ENCODE peak calls at places on chromosome 14, in six cellular contexts. P is tibial artery; M is left lung; X is endothelial cell; Z is CD4-positive, alpha-beta T cell; Y is ovary. W is an unnamed sample.

GRCh38 chr14:61502459-61503093 is 181.2 kb downstream of the PRKCH start:
- DNase-seq in X (no peak), P (no peak), Y (no peak), M (no peak), Z (no peak), W (no peak)

GRCh38 chr14:41022932-41023331 is 583.7 kb upstream of the LRFN5 start:
- DNase-seq in X (no peak), M (no peak), Y (no peak), Z (no peak), P (no peak), W (no peak)

GRCh38 chr14:32494566-32495434 is 165.7 kb downstream of the AKAP6 start:
- DNase-seq in M (no peak), X (no peak), Z (no peak), Y (no peak), P (no peak), W (no peak)

GRCh38 chr14:52267501-52268190 is at the start of gene PTGDR:
- DNase-seq in M (peak), P (peak), Z (no peak), X (peak), Y (peak), W (no peak)

GRCh38 chr14:95255487-95255886 is 64.2 kb downstream of the CLMN start:
- DNase-seq in M (peak), X (peak), Z (no peak), Y (no peak), P (peak), W (no peak)

GRCh38 chr14:51293149-51293925 is 53.3 kb downstream of the TMX1 start:
- DNase-seq in X (no peak), Z (no peak), Y (no peak), P (peak), M (no peak), W (no peak)

GRCh38 chr14:45253754-45254300 is 825 bp upstream of the MIS18BP1 start:
- DNase-seq in X (no peak), M (peak), P (peak), Z (no peak), Y (peak), W (no peak)

GRCh38 chr14:95507701-95508103 is 8.7 kb downstream of the SYNE3 start:
- DNase-seq in Z (no peak), M (peak), X (no peak), P (peak), Y (peak), W (no peak)

GRCh38 chr14:69424139-69424923 is 25.8 kb downstream of the SLC39A9 start:
- DNase-seq in X (no peak), M (no peak), Y (no peak), P (no peak), Z (no peak), W (no peak)

GRCh38 chr14:99137001-99137700 is 134.8 kb downstream of the BCL11B start:
- DNase-seq in Z (no peak), X (no peak), P (peak), M (no peak), Y (no peak), W (no peak)

GRCh38 chr14:61488417-61488816 is 167.0 kb downstream of the PRKCH start:
- DNase-seq in Z (no peak), X (no peak), Y (no peak), P (no peak), M (no peak), W (no peak)

GRCh38 chr14:89408907-89409675 is 7.9 kb downstream of the FOXN3 start:
- DNase-seq in Y (no peak), P (no peak), M (no peak), X (no peak), Z (no peak), W (no peak)

GRCh38 chr14:38469156-38469555 is 213.3 kb upstream of the CLEC14A start:
- DNase-seq in P (no peak), Z (no peak), Y (no peak), X (no peak), M (no peak), W (no peak)

GRCh38 chr14:54209501-54210231 is 187.1 kb upstream of the CDKN3 start:
- DNase-seq in Y (no peak), M (no peak), P (no peak), X (no peak), Z (no peak), W (no peak)

GRCh38 chr14:83827383-83827782 is 1702.6 kb upstream of the FLRT2 start:
- DNase-seq in Z (no peak), X (no peak), P (no peak), M (no peak), Y (no peak), W (no peak)

GRCh38 chr14:61671086-61671485 is 24.2 kb upstream of the HIF1A start:
- DNase-seq in P (no peak), Y (no peak), X (no peak), Z (no peak), M (no peak), W (no peak)

GRCh38 chr14:33938131-33938949 is 12.5 kb downstream of the EGLN3 start:
- DNase-seq in X (peak), M (peak), Y (peak), P (peak), Z (no peak), W (no peak)

GRCh38 chr14:58501214-58501816 is 73.8 kb downstream of the KIAA0586 start:
- DNase-seq in P (no peak), Z (no peak), M (no peak), Y (no peak), X (peak), W (no peak)

GRCh38 chr14:54335569-54336155 is 61.1 kb upstream of the CDKN3 start:
- DNase-seq in M (no peak), Y (no peak), Z (no peak), X (no peak), P (no peak), W (no peak)

GRCh38 chr14:63287661-63288483 is 30.9 kb downstream of the GPHB5 start:
- DNase-seq in X (no peak), Z (no peak), M (no peak), P (no peak), Y (no peak), W (no peak)

GRCh38 chr14:40656301-40656700 is 950.4 kb upstream of the LRFN5 start:
- DNase-seq in P (no peak), Y (no peak), Z (no peak), X (no peak), M (no peak), W (no peak)

DNA sequence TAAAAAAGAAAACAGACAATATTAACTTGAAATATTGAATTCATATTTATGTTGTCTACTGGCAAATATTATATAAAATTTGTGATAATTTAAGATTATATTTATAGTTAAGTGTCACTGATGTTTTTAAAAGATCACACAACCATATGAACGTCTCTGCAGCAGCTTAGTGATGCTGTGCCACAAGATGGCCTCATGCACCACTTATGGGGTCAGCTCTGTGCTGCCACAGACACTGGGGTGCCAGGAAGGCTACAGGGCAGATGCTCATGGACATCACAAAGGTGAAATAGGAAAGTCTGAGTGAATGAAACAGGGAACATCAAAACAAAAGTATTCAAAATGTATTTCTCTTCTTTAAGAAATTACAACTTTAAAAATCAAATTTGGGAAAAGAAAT is 13.1 kb downstream of the ATXN3 start:
- DNase-seq in X (no peak), Y (no peak), P (no peak), M (no peak), Z (no peak), W (no peak)
- TF ChIP-seq CTCF in X (no peak), Y (no peak), P (no peak), M (no peak), Z (no peak), W (peak)

DNA sequence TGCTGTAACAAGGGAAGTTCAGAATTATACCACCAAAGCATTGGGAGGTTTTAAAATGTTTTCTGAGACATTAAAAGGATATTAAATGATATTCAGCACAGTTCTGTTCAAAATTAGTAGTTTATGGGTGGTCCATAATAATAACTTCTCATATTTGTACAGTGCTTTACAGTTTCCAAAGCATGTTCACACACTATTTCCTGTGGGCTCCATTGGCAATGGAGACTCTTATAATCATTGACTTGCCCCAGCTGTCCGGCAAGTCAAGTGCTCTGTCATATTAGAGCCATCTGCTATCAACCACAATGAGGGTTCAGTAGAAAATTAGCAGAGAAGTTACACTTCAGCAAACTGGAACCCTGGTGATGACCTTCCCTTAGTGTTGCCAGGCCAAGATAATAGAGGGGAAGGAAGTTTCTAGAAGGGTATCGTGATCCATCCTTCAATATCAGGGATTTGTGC is 526.6 kb upstream of the CCDC196 start:
- DNase-seq in X (no peak), P (no peak), Y (no peak), M (no peak), Z (no peak), W (no peak)
- TF ChIP-seq CTCF in X (no peak), P (no peak), Y (no peak), M (peak), Z (peak), W (peak)

DNA sequence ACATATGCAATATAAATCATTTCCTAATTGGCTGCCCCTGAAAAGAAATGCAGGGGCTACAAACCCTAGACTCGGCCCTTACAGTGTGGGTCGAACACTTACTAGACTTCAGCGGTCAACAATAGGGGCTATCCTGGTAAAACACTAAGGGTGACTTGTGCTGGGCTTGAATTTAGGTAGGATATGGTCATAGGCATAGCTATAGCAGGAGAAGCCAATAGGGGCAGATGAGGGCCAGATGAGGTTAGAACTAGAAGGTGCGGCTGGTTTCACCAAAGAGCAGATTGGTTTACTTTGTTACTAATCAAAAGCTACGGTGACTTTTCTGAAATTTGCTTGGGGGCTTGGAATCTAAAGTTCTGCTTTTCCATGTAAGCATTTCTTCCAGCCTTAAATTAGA is 282.3 kb upstream of the DIO2 start:
- DNase-seq in M (no peak), X (no peak), Z (no peak), Y (no peak), P (no peak), W (no peak)
- TF ChIP-seq CTCF in M (no peak), X (no peak), Z (no peak), Y (no peak), P (no peak), W (no peak)

GRCh38 chr14:65496178-65496993 is 83.9 kb downstream of the FUT8 start:
- DNase-seq in Y (no peak), Z (no peak), P (no peak), M (no peak), X (no peak), W (no peak)

GRCh38 chr14:65499138-65499537 is 86.6 kb downstream of the FUT8 start:
- DNase-seq in P (no peak), Y (no peak), X (no peak), M (no peak), Z (no peak), W (no peak)

GRCh38 chr14:65500075-65500474 is 87.5 kb downstream of the FUT8 start:
- DNase-seq in Y (no peak), X (no peak), Z (no peak), M (no peak), P (no peak), W (no peak)

GRCh38 chr14:65502676-65503124 is 90.2 kb downstream of the FUT8 start:
- DNase-seq in P (no peak), X (no peak), M (no peak), Y (no peak), Z (no peak), W (no peak)

GRCh38 chr14:65501328-65501727 is 88.8 kb downstream of the FUT8 start:
- DNase-seq in P (no peak), Y (no peak), Z (no peak), M (no peak), X (no peak), W (no peak)
- TF ChIP-seq CTCF in P (no peak), Y (no peak), Z (no peak), M (no peak), X (no peak), W (no peak)

GRCh38 chr14:101573289-101573688 is 12.0 kb downstream of the DIO3 start:
- DNase-seq in Y (no peak), P (no peak), M (no peak), Z (no peak), X (no peak), W (peak)

GRCh38 chr14:101578489-101578888 is 17.2 kb downstream of the DIO3 start:
- DNase-seq in M (no peak), X (no peak), Y (no peak), Z (no peak), P (no peak), W (peak)

GRCh38 chr14:101575581-101575980 is 14.3 kb downstream of the DIO3 start:
- DNase-seq in M (no peak), Z (no peak), P (no peak), Y (no peak), X (no peak), W (peak)

GRCh38 chr14:101579372-101580080 is 18.2 kb downstream of the DIO3 start:
- DNase-seq in Z (no peak), P (no peak), Y (no peak), M (no peak), X (no peak), W (peak)

DNA sequence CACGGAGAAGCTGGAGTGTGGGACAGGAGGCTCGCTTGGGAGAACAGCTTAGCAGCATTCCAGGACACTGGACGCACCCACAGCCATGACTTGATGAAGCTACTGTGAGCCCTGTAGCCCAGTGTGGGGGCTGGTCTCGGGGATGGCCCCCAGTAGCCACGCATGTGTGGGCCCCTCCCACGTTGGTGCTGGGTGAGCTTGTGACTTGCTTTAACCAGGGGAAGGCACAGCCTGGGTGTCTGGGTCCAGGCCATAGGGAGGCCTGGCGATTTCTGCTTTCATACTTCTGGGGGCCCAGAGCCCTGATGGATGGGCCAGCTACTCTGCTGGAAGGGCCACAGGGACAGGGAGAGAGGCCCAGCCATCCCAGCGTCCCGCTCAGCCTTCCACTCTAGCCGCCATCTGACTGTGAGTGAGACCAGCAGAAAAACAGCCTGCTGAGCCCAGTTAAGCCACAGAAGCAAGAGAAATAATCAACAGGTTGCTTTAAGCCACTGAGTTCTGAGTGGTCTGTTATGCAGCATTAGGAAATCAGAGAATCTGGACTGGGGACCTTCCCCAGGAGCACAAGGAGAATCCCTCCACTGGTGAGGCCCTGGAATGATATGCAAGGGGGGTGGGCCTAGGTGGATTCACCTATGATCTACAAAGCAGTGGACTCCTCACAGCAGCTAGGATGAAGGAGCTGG is 16.1 kb downstream of the DIO3 start:
- DNase-seq in M (no peak), X (no peak), Z (no peak), Y (no peak), P (no peak), W (peak)
- TF ChIP-seq CTCF in M (no peak), X (no peak), Z (no peak), Y (no peak), P (no peak), W (no peak)

GRCh38 chr14:85002846-85003245 is 527.1 kb upstream of the FLRT2 start:
- DNase-seq in X (no peak), Y (no peak), P (no peak), M (no peak), Z (no peak), W (no peak)

GRCh38 chr14:85003805-85004204 is 526.1 kb upstream of the FLRT2 start:
- DNase-seq in Z (no peak), P (no peak), X (no peak), M (no peak), Y (no peak), W (no peak)

GRCh38 chr14:84998216-84998615 is 531.7 kb upstream of the FLRT2 start:
- DNase-seq in P (no peak), Y (no peak), X (no peak), Z (no peak), M (no peak), W (no peak)
- TF ChIP-seq CTCF in P (no peak), Y (no peak), X (no peak), Z (no peak), M (no peak), W (no peak)

GRCh38 chr14:105247715-105248367 is 492 bp upstream of the BTBD6 start:
- DNase-seq in P (no peak), M (no peak), X (no peak), Z (no peak), Y (peak), W (no peak)

GRCh38 chr14:105249175-105250007 is 1.1 kb downstream of the BTBD6 start:
- DNase-seq in M (peak), Y (peak), P (no peak), X (peak), Z (no peak), W (no peak)

GRCh38 chr14:105250008-105250366 is 1.7 kb downstream of the BTBD6 start:
- DNase-seq in Y (no peak), P (no peak), M (no peak), X (no peak), Z (no peak), W (no peak)

GRCh38 chr14:105247026-105247425 is 1.3 kb upstream of the BTBD6 start:
- DNase-seq in Z (no peak), X (no peak), Y (no peak), M (no peak), P (no peak), W (no peak)

GRCh38 chr14:105248368-105249174 is at the start of gene BTBD6:
- DNase-seq in M (peak), P (peak), Z (peak), X (peak), Y (peak), W (no peak)
- TF ChIP-seq CTCF in M (no peak), P (peak), Z (no peak), X (no peak), Y (peak), W (no peak)

DNA sequence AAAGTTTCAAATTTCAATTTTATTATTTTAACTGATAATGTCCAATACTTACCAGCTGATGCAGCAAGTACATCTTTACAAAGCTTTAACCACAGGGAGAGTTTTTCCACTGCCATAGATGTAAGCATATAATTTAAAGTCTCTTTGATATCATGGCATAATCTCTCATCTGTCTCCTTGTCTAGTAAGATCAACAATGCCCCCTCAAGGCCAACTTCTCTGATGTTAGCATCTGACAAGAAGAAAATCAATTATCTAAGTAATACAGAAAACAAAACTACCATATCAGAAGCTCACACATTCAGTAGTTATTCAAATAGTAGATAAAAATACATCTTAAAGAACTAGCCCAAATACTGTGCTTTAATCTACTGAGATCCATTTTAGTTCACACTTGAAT is 94.2 kb downstream of the HEATR5A start:
- DNase-seq in M (no peak), Z (no peak), Y (no peak), X (no peak), P (no peak), W (no peak)
- TF ChIP-seq CTCF in M (no peak), Z (peak), Y (no peak), X (no peak), P (no peak), W (peak)